ENCODE peak calls at places on chromosomes 2 and 18, in eight cellular contexts. I is adipocyte, Y is WTC11, L is fibroblast of mammary gland, B is activated T-cell treated with anti-CD3 and anti-CD28 coated beads for 1 hour, F is astrocyte of the spinal cord, P is coronary artery, Z is memory B cell. M is an unnamed sample.

GRCh38 chr2:239912171-239912937 is 112.8 kb downstream of the NDUFA10 start:
- DNase-seq in B (no peak), L (no peak), Z (no peak), I (no peak), Y (no peak), F (no peak), P (peak; percentile 71), M (no peak)

GRCh38 chr2:106124787-106125549 is 69.1 kb downstream of the UXS1 start:
- DNase-seq in Y (no peak), I (no peak), B (no peak), Z (no peak), L (no peak), F (no peak), P (peak; percentile 33), M (peak; percentile 23)

GRCh38 chr2:73283545-73284295 is 558 bp downstream of the FBXO41 start:
- DNase-seq in Y (peak; percentile 50), L (no peak), B (no peak), I (peak; percentile 24), F (no peak), Z (peak; percentile 23), P (peak; percentile 55), M (peak; percentile 7)

GRCh38 chr2:236993-237539 is 26.8 kb downstream of the SH3YL1 start:
- DNase-seq in Z (no peak), F (no peak), P (no peak), B (no peak), I (no peak), Y (no peak), L (no peak), M (no peak)

GRCh38 chr2:199458017-199458805 is 472 bp upstream of the SATB2 start:
- DNase-seq in L (peak; percentile 40), I (peak; percentile 76), Y (peak; percentile 67), B (no peak), Z (peak; percentile 40), F (no peak), P (no peak), M (peak; percentile 75)

GRCh38 chr2:158745067-158745865 is 49.9 kb upstream of the DAPL1 start:
- DNase-seq in Y (peak; percentile 66), F (peak; percentile 76), L (peak; percentile 71), P (no peak), I (peak; percentile 77), B (no peak), Z (no peak), M (peak; percentile 79)

GRCh38 chr2:190682168-190682567 is 33.3 kb downstream of the NAB1 start:
- DNase-seq in P (no peak), I (no peak), F (no peak), B (no peak), Z (no peak), Y (no peak), L (peak; percentile 54), M (no peak)

GRCh38 chr2:95275601-95276243 is 1.5 kb downstream of the PROM2 start:
- DNase-seq in Y (peak; percentile 9), Z (no peak), L (no peak), B (no peak), P (no peak), I (no peak), F (no peak), M (no peak)

GRCh38 chr2:180519276-180519675 is 461.1 kb upstream of the UBE2E3 start:
- DNase-seq in Y (no peak), L (peak; percentile 84), I (peak; percentile 35), F (peak; percentile 51), P (no peak), Z (no peak), B (no peak), M (no peak)

GRCh38 chr2:113212245-113213060 is 38.7 kb downstream of the PSD4 start:
- DNase-seq in L (no peak), B (no peak), F (peak; percentile 59), Z (no peak), Y (no peak), P (no peak), I (no peak), M (peak; percentile 58)

GRCh38 chr18:26832302-26832701 is 33.2 kb downstream of the AQP4 start:
- DNase-seq in Y (no peak), B (no peak), F (no peak), Z (no peak), L (no peak), P (no peak), I (no peak), M (no peak)

GRCh38 chr18:3528251-3528650 is 78.3 kb downstream of the TGIF1 start:
- DNase-seq in P (no peak), Y (no peak), F (no peak), Z (no peak), I (no peak), L (no peak), B (no peak), M (no peak)

GRCh38 chr18:9552189-9552588 is 62.2 kb downstream of the PPP4R1 start:
- DNase-seq in P (no peak), F (no peak), Y (no peak), I (no peak), B (no peak), Z (no peak), L (peak; percentile 31), M (no peak)

GRCh38 chr2:202373490-202373889 is 2.6 kb upstream of the BMPR2 start:
- DNase-seq in F (no peak), I (no peak), Z (no peak), L (peak; percentile 69), P (no peak), B (no peak), Y (no peak), M (peak; percentile 4)

GRCh38 chr2:202036601-202037037 is 3.0 kb downstream of the FZD7 start:
- DNase-seq in Y (peak; percentile 38), L (peak; percentile 18), B (no peak), P (no peak), I (peak; percentile 64), F (peak; percentile 77), Z (no peak), M (peak; percentile 82)

GRCh38 chr18:30970201-30970816 is 72.2 kb downstream of the DSC3 start:
- DNase-seq in F (peak; percentile 16), P (no peak), I (peak; percentile 24), Y (no peak), L (peak; percentile 17), Z (no peak), B (no peak), M (peak; percentile 55)

GRCh38 chr2:34549710-34550345 is 950.7 kb upstream of the FAM98A start:
- DNase-seq in P (no peak), L (no peak), Y (no peak), B (no peak), I (no peak), F (no peak), Z (no peak), M (no peak)